ENCODE peak calls at places on chromosomes 7 and 10, in five cellular contexts. A, E, C, S and N are unnamed samples.

GRCh38 chr10:103966671-103967432 is at the start of gene SLK:
- DNase-seq in C (peak), A (peak), S (peak), E (peak), N (peak)

GRCh38 chr7:81370857-81371256 is 399.0 kb downstream of the HGF start:
- DNase-seq in A (no peak), S (no peak), E (no peak), C (no peak), N (no peak)

GRCh38 chr7:133575726-133576125 is 322.8 kb downstream of the EXOC4 start:
- DNase-seq in E (no peak), S (no peak), A (no peak), C (no peak), N (no peak)

GRCh38 chr7:2165610-2166594 is 66.8 kb downstream of the MAD1L1 start:
- DNase-seq in A (peak), C (no peak), S (no peak), E (no peak), N (no peak)

GRCh38 chr7:123538189-123538714 is 3.9 kb upstream of the IQUB start:
- DNase-seq in E (no peak), A (no peak), C (no peak), S (no peak), N (no peak)

GRCh38 chr7:151808296-151809155 is 68.4 kb downstream of the PRKAG2 start:
- DNase-seq in C (no peak), A (peak), E (no peak), S (no peak), N (peak)

GRCh38 chr7:127821146-127821545 is 169.2 kb downstream of the SND1 start:
- DNase-seq in E (no peak), S (no peak), C (no peak), A (no peak), N (no peak)

GRCh38 chr10:109883859-109884771 is 39.2 kb downstream of the XPNPEP1 start:
- DNase-seq in E (peak), C (peak), S (peak), A (peak), N (peak)

GRCh38 chr7:157928171-157928794 is 591.5 kb downstream of the DNAJB6 start:
- DNase-seq in C (no peak), E (no peak), S (no peak), A (no peak), N (no peak)

GRCh38 chr7:42805601-42806000 is 106.3 kb downstream of the C7orf25 start:
- DNase-seq in A (no peak), E (no peak), C (no peak), S (no peak), N (no peak)

GRCh38 chr10:124717911-124718734 is 26.1 kb downstream of the FAM53B start:
- DNase-seq in S (peak), A (no peak), C (no peak), E (peak), N (no peak)

GRCh38 chr10:43963379-43963778 is 314.7 kb upstream of the ZNF32 start:
- DNase-seq in C (no peak), E (no peak), A (no peak), S (no peak), N (no peak)

GRCh38 chr7:98731651-98732050 is 114.6 kb downstream of the NPTX2 start:
- DNase-seq in A (no peak), C (no peak), E (no peak), S (no peak), N (no peak)

GRCh38 chr7:66505531-66506451 is 122.9 kb upstream of the KCTD7 start:
- DNase-seq in S (no peak), C (no peak), A (no peak), E (peak), N (no peak)

GRCh38 chr10:49153971-49154370 is 20.1 kb upstream of the FAM170B start:
- DNase-seq in C (no peak), A (no peak), E (no peak), S (no peak), N (no peak)

GRCh38 chr10:127300868-127301321 is 104.5 kb upstream of the INSYN2A start:
- DNase-seq in E (no peak), S (no peak), A (no peak), C (no peak), N (peak)

GRCh38 chr7:40570218-40570617 is 435.4 kb downstream of the SUGCT start:
- DNase-seq in E (no peak), S (no peak), A (no peak), C (no peak), N (no peak)

GRCh38 chr10:92493362-92493761 is 80.5 kb downstream of the IDE start:
- DNase-seq in E (no peak), S (no peak), A (no peak), C (no peak), N (no peak)

GRCh38 chr10:73209705-73210104 is 37.4 kb downstream of the DNAJC9 start:
- DNase-seq in C (no peak), A (no peak), E (no peak), S (no peak), N (no peak)

GRCh38 chr7:156474241-156474743 is 166.3 kb upstream of the RNF32 start:
- DNase-seq in E (no peak), S (no peak), C (no peak), A (no peak), N (peak)

GRCh38 chr10:102775973-102776669 is 32.4 kb downstream of the WBP1L start:
- DNase-seq in S (no peak), C (peak), E (no peak), A (no peak), N (peak)

GRCh38 chr7:32658034-32658944 is 163.0 kb downstream of the AVL9 start:
- DNase-seq in C (no peak), A (peak), E (no peak), S (no peak), N (no peak)

GRCh38 chr7:157605638-157606037 is 268.8 kb downstream of the DNAJB6 start:
- DNase-seq in C (no peak), E (no peak), A (no peak), S (no peak), N (no peak)

GRCh38 chr7:98225913-98226614 is 14.8 kb downstream of the BHLHA15 start:
- DNase-seq in C (no peak), S (no peak), A (no peak), E (no peak), N (peak)

GRCh38 chr7:11846311-11846710 is 14.3 kb upstream of the THSD7A start:
- DNase-seq in A (no peak), E (no peak), S (no peak), C (no peak), N (no peak)

GRCh38 chr7:82234457-82235049 is 209.0 kb downstream of the CACNA2D1 start:
- DNase-seq in A (no peak), E (no peak), C (no peak), S (peak), N (peak)

GRCh38 chr10:97788552-97789442 is 17.0 kb upstream of the SFRP5 start:
- DNase-seq in A (no peak), E (no peak), S (no peak), C (no peak), N (peak)

GRCh38 chr10:49254556-49255318 is 44.2 kb upstream of the C10orf71 start:
- DNase-seq in C (no peak), S (no peak), E (peak), A (no peak), N (no peak)

GRCh38 chr10:91652364-91652763 is 19.5 kb upstream of the PPP1R3C start:
- DNase-seq in A (no peak), E (no peak), S (no peak), C (no peak), N (peak)

GRCh38 chr7:78607099-78607498 is 808.5 kb downstream of the PHTF2 start:
- DNase-seq in E (no peak), A (no peak), C (no peak), S (no peak), N (no peak)